ENCODE peak calls at places on chromosome 12, in five cellular contexts. G is colonic mucosa, Z is GM23338, Q is fibroblast of mammary gland, C is Panc1. H is an unnamed sample.

GRCh38 chr12:111064982-111065381 is 144.6 kb upstream of the MYL2 start:
- DNase-seq in Z (no peak), C (no peak), Q (no peak), G (no peak), H (no peak)

GRCh38 chr12:65634061-65634460 is 190.2 kb upstream of the HMGA2 start:
- DNase-seq in Z (no peak), Q (no peak), G (no peak), C (no peak), H (no peak)

GRCh38 chr12:96487214-96487613 is 2.2 kb upstream of the CFAP54 start:
- DNase-seq in Z (no peak), Q (peak), G (no peak), C (peak), H (peak)

GRCh38 chr12:95976416-95976832 is 19.7 kb downstream of the HAL start:
- DNase-seq in Z (no peak), C (no peak), G (no peak), Q (peak), H (peak)

GRCh38 chr12:74985293-74985985 is 224.2 kb downstream of the KCNC2 start:
- DNase-seq in G (no peak), Q (no peak), Z (no peak), C (no peak), H (no peak)

GRCh38 chr12:12267801-12268200 is 957 bp upstream of the LRP6 start:
- DNase-seq in Q (no peak), Z (peak), C (no peak), G (peak), H (no peak)

GRCh38 chr12:118034429-118035193 is 18.1 kb downstream of the RFC5 start:
- DNase-seq in Q (peak), G (peak), Z (peak), C (no peak), H (peak)

GRCh38 chr12:6818246-6819006 is 3.2 kb upstream of the GPR162 start:
- DNase-seq in C (no peak), Q (no peak), G (no peak), Z (peak), H (no peak)

GRCh38 chr12:125954362-125954761 is 889.1 kb downstream of the AACS start:
- DNase-seq in G (no peak), C (no peak), Q (no peak), Z (peak), H (no peak)

GRCh38 chr12:92185052-92185451 is 39.4 kb upstream of the BTG1 start:
- DNase-seq in Z (no peak), C (no peak), G (no peak), Q (no peak), H (no peak)

GRCh38 chr12:78120866-78121590 is 290.3 kb downstream of the NAV3 start:
- DNase-seq in G (no peak), C (no peak), Q (peak), Z (no peak), H (peak)

GRCh38 chr12:26032290-26032689 is 73.8 kb downstream of the RASSF8 start:
- DNase-seq in Q (no peak), G (no peak), Z (no peak), C (no peak), H (no peak)

GRCh38 chr12:32983968-32984367 is 87.4 kb upstream of the PKP2 start:
- DNase-seq in Z (peak), Q (no peak), G (no peak), C (no peak), H (no peak)

GRCh38 chr12:56129210-56129691 is 1.2 kb downstream of the ESYT1 start:
- DNase-seq in C (no peak), Q (peak), Z (peak), G (peak), H (peak)

GRCh38 chr12:48917857-48918537 is 7.3 kb downstream of the FKBP11 start:
- DNase-seq in Z (no peak), Q (no peak), G (no peak), C (no peak), H (no peak)

GRCh38 chr12:130521375-130522124 is 183.9 kb downstream of the PIWIL1 start:
- DNase-seq in Z (no peak), G (no peak), Q (no peak), C (no peak), H (no peak)

GRCh38 chr12:106248177-106248848 is 493 bp upstream of the CKAP4 start:
- DNase-seq in G (peak), Q (peak), Z (peak), C (no peak), H (peak)

GRCh38 chr12:81942588-81942987 is 183.4 kb upstream of the PPFIA2 start:
- DNase-seq in C (no peak), G (no peak), Z (no peak), Q (no peak), H (no peak)

GRCh38 chr12:85923767-85924331 is 49.8 kb downstream of the NTS start:
- DNase-seq in Z (peak), G (no peak), C (no peak), Q (peak), H (peak)

GRCh38 chr12:14928946-14929345 is 9.4 kb downstream of the ERP27 start:
- DNase-seq in G (peak), Z (peak), C (no peak), Q (no peak), H (no peak)

GRCh38 chr12:7542813-7543212 is 39.2 kb upstream of the CD163 start:
- DNase-seq in G (no peak), Z (no peak), Q (peak), C (no peak), H (peak)

GRCh38 chr12:116361404-116362223 is 84.1 kb upstream of the MED13L start:
- DNase-seq in Q (no peak), G (no peak), C (no peak), Z (no peak), H (no peak)

GRCh38 chr12:2453807-2454177 is 341.0 kb upstream of the FKBP4 start:
- DNase-seq in Q (no peak), Z (no peak), C (no peak), G (no peak), H (no peak)

GRCh38 chr12:126668538-126668937 is 1598.4 kb upstream of the TMEM132C start:
- DNase-seq in Z (no peak), G (no peak), C (no peak), Q (peak), H (peak)

GRCh38 chr12:38850463-38850862 is 54.9 kb downstream of the CPNE8 start:
- DNase-seq in G (no peak), Q (peak), Z (no peak), C (no peak), H (peak)

GRCh38 chr12:57834086-57834876 is 12.2 kb downstream of the CTDSP2 start:
- DNase-seq in C (no peak), G (no peak), Q (no peak), Z (peak), H (no peak)

GRCh38 chr12:81245918-81246611 is 168.2 kb downstream of the ACSS3 start:
- DNase-seq in Q (no peak), Z (no peak), C (no peak), G (no peak), H (no peak)

GRCh38 chr12:4866288-4866687 is 43.4 kb upstream of the KCNA1 start:
- DNase-seq in Q (no peak), C (no peak), G (no peak), Z (no peak), H (no peak)

GRCh38 chr12:122995503-122996187 is 15.2 kb downstream of the ARL6IP4 start:
- DNase-seq in Z (no peak), C (no peak), G (no peak), Q (peak), H (no peak)

GRCh38 chr12:104549820-104550480 is 93.2 kb downstream of the CHST11 start:
- DNase-seq in C (no peak), Q (peak), G (no peak), Z (no peak), H (peak)

GRCh38 chr12:645563-646071 is 17.6 kb downstream of the NINJ2 start:
- DNase-seq in Q (peak), C (no peak), Z (no peak), G (no peak), H (peak)

GRCh38 chr12:643478-644292 is 19.6 kb downstream of the NINJ2 start:
- DNase-seq in G (peak), Q (peak), Z (peak), C (no peak), H (no peak)

GRCh38 chr12:644818-645552 is 18.3 kb downstream of the NINJ2 start:
- DNase-seq in Z (no peak), C (no peak), Q (peak), G (no peak), H (peak)

GRCh38 chr12:644293-644639 is 19.0 kb downstream of the NINJ2 start:
- DNase-seq in C (no peak), Q (no peak), G (no peak), Z (no peak), H (no peak)

DNA sequence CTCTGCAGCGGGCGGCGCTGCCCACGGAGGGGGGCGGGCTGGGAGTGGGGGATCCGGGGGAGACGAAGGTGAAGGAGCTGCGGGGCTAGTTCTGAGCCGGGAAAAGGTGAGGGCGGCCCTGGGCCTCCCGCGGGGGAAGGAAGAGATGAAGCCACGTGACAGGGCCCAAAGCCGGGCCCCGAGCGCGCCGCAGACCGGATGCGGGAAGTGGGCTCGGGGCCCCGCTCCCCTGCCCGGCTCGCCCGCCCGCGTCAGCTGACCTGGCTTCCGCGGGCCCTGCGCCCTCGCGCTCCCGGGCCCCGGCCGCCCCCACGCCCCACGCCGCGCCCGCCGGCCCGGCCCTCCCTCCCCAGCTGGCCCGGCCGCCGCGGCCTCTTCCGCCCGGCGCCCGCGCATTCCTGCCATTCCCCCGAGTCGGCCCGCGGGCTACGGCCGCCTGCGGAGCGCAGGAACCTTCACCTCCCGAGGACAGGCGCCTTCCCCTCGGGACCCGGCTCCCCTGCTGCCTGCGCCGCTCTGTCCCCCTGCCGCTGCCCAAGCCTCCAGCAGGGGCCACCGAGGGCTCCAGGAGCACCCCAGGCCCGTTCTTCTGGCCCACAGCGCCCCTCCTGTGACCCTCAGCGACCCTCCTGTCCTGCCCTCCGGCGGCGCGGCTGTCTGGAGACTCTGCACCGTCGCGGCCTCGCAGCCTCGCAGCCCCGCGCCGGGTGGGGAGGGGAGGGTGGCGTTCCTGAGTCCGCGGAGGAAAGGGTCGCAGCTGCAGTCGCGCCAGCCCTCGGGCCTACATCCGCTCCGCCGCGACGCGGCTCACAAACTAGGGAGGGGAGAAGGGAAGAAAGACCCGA is 20.4 kb downstream of the NINJ2 start:
- DNase-seq in G (peak), Z (peak), Q (peak), C (no peak), H (peak)
- H3K4me3 ChIP-seq in G (peak), Z (peak), Q (peak), C (peak), H (peak)

GRCh38 chr12:51647647-51648046 is 56.6 kb downstream of the SCN8A start:
- DNase-seq in G (no peak), C (no peak), Q (no peak), Z (no peak), H (no peak)

DNA sequence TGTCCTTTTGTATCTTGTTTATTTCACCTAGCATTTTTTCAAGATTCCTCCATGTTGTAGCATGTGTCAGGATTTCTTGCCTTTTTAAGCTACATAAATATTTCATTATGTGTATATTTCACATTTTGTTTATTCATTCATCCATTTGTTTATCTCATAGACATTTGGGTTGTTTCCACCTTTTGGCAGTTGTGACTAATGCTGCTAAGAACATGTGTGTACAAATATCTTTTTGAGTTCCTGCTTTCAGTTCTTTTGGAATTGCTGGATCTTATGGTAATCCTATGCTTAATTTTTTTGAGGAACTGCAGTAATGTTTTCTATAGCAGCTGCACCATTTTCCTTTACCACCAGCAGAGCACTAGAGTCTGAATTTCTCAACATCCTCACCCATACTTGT is 62.4 kb downstream of the SCN8A start:
- DNase-seq in C (no peak), G (no peak), Q (no peak), Z (no peak), H (no peak)
- TF ChIP-seq CTCF in C (no peak), G (no peak), Q (no peak), Z (no peak), H (no peak)

DNA sequence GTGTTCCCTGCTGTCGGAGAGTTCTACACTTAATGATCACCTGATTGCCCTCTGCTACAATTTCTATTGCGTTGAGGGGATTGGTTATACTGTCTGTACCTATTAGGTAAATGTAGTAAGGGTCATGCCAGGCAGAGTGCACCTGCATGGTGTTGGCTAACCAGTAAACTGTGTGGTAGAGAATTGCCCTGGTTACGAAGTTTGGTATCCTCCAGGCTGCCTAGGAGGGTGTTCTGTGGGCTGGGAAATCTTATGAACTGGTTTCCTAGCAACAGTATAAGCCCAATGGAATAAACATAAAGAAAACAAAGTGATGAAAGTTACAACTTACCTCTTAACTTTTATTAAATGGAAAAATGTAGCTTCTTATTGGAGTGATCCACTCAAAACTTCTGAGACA is 1.4 kb downstream of the CCDC91 start:
- DNase-seq in C (no peak), Z (peak), G (no peak), Q (peak), H (peak)
- H3K4me3 ChIP-seq in C (peak), Z (peak), G (peak), Q (peak), H (peak)

DNA sequence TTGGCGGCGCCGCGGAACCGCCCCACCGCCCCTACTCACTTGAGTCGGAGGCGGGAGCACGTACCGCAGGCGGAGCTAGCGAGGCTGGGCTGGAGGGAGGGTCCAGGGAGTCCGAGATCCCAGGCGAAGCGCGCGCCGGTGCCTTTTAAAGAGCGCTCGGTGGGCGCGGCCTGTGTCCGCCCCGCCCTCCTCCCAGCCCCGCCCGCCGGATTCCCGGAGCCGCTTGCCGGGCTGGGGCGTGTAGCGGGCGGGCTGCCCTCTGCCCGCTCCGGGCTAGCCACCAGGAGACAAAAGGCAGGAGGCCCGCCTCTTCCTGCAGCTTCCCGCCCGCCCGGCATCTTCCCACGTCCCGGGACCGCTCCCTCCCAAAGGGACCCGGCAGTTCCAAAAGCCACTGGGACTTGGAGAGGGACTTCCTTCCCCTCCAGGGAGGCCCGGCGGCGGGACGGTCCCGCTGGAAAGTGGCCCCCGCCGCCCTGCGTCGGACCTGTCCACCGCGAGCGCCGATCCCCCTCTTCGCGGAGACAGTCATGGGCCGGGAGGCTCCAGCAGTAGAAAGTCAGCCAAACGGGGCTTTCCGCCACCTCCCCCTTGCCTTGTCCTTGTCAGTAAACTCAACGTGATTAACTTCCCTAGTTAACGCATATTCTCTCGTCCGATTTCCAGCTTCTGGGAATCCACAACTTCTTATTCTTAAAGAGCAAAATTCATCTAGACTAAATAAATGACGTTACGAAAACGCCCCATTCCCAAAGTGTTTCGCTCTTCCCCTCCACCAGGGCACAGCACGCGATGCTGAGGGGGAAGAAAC is at the start of gene CSRP2:
- DNase-seq in G (peak), C (peak), Q (peak), Z (peak), H (peak)
- TF ChIP-seq CTCF in G (no peak), C (no peak), Q (peak), Z (peak), H (peak)

DNA sequence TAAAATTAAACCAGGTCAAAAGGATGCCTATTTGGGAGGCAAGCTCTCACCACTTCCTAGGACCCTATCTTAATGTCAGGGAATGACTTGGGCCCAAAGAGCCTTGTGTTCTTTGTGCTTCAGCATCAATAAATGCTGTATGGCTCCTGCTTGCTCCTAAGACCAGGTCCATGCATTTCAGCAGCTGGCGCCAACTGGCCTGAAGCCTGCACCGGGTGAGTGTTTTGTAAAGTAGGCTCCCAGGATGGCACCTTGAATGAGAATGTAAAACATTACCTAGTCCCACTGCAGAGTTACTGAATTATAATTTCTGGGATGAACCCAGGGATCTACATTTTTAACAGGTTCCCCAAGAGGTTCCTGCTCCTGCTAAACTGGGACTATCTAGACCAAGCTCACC is 16.1 kb upstream of the SLC38A4 start:
- DNase-seq in C (no peak), Q (no peak), Z (no peak), G (no peak), H (no peak)
- H3K4me3 ChIP-seq in C (no peak), Q (no peak), Z (no peak), G (no peak), H (no peak)

GRCh38 chr12:53675701-53676607 is at the start of gene ATP5MC2:
- DNase-seq in Q (peak), G (peak), C (peak), Z (peak), H (peak)
- TF ChIP-seq CTCF in Q (peak), G (peak), C (peak), Z (peak), H (peak)

GRCh38 chr12:30729547-30729946 is 25.2 kb downstream of the CAPRIN2 start:
- DNase-seq in C (no peak), Q (no peak), Z (no peak), G (no peak), H (no peak)
- H3K4me3 ChIP-seq in C (no peak), Q (no peak), Z (no peak), G (no peak), H (no peak)